ENCODE peak calls at places on chromosome 5, in four cellular contexts. H is Panc1, W is IMR-90, P is thyroid gland. B is an unnamed sample. For H3K36me3, the result is how much of the 10 kb centered on the place peaks cover.

GRCh38 chr5:17443333-17444125 is 54.5 kb upstream of the TAF11L2 start:
- DNase-seq in H (no peak), W (no peak), P (no peak), B (no peak)

GRCh38 chr5:60207031-60207430 is 313.5 kb upstream of the PDE4D start:
- DNase-seq in H (no peak), W (no peak), P (peak), B (no peak)

GRCh38 chr5:61603211-61603908 is 271.3 kb downstream of the ZSWIM6 start:
- DNase-seq in H (no peak), W (no peak), P (peak), B (peak)

GRCh38 chr5:97046270-97046982 is 96.0 kb downstream of the LIX1 start:
- DNase-seq in H (no peak), W (peak), P (no peak), B (no peak)

GRCh38 chr5:87268126-87268969 is 665 bp downstream of the RASA1 start:
- DNase-seq in H (no peak), W (peak), P (peak), B (peak)

GRCh38 chr5:80103375-80103774 is 68.2 kb downstream of the THBS4 start:
- DNase-seq in H (no peak), W (no peak), P (no peak), B (no peak)

GRCh38 chr5:65482280-65482726 is 583 bp upstream of the ADAMTS6 start:
- DNase-seq in H (no peak), W (peak), P (no peak), B (no peak)

GRCh38 chr5:167623354-167623753 is 668.1 kb upstream of the WWC1 start:
- DNase-seq in H (no peak), W (no peak), P (no peak), B (no peak)

GRCh38 chr5:15021286-15022046 is 149.9 kb upstream of the ANKH start:
- DNase-seq in H (no peak), W (peak), P (no peak), B (no peak)

GRCh38 chr5:74251106-74252032 is 389.2 kb downstream of the ENC1 start:
- DNase-seq in H (no peak), W (peak), P (no peak), B (no peak)

GRCh38 chr5:24816206-24816605 is 171.4 kb upstream of the CDH10 start:
- DNase-seq in H (no peak), W (no peak), P (no peak), B (no peak)

GRCh38 chr5:142618125-142618524 is 67.8 kb downstream of the FGF1 start:
- DNase-seq in H (no peak), W (peak), P (no peak), B (no peak)

GRCh38 chr5:128534729-128535128 is 3.3 kb downstream of the FBN2 start:
- DNase-seq in H (no peak), W (peak), P (no peak), B (no peak)
- H3K4me3 ChIP-seq in H (no peak), W (peak), P (no peak), B (no peak)

GRCh38 chr5:140801494-140801841 is 611 bp downstream of the PCDHA3 start:
- DNase-seq in H (no peak), W (no peak), P (no peak), B (peak)
- TF ChIP-seq CTCF in H (no peak), W (peak), P (no peak), B (peak)

GRCh38 chr5:31408814-31409213 is 123.1 kb downstream of the DROSHA start:
- DNase-seq in H (no peak), W (peak), P (no peak), B (no peak)

GRCh38 chr5:31410089-31410488 is 121.8 kb downstream of the DROSHA start:
- DNase-seq in H (no peak), W (no peak), P (no peak), B (no peak)

GRCh38 chr5:31415009-31415923 is 116.6 kb downstream of the DROSHA start:
- DNase-seq in H (no peak), W (no peak), P (no peak), B (no peak)

GRCh38 chr5:31413030-31413812 is 118.7 kb downstream of the DROSHA start:
- DNase-seq in H (no peak), W (no peak), P (no peak), B (no peak)

GRCh38 chr5:31412324-31412723 is 119.6 kb downstream of the DROSHA start:
- DNase-seq in H (no peak), W (no peak), P (no peak), B (no peak)
- H3K36me3 ChIP-seq in H (under half), W (under half), P (under half), B (under half)

GRCh38 chr5:124628251-124628650 is 118.2 kb downstream of the ZNF608 start:
- DNase-seq in H (no peak), W (peak), P (no peak), B (no peak)
- H3K4me3 ChIP-seq in H (no peak), W (no peak), P (no peak), B (no peak)

GRCh38 chr5:177455661-177456590 is 9.3 kb downstream of the PRR7 start:
- DNase-seq in H (peak), W (peak), P (peak), B (peak)

GRCh38 chr5:177458912-177459350 is 12.3 kb downstream of the PRR7 start:
- DNase-seq in H (no peak), W (peak), P (no peak), B (no peak)

GRCh38 chr5:177456591-177456964 is 10.0 kb downstream of the PRR7 start:
- DNase-seq in H (no peak), W (no peak), P (no peak), B (no peak)

GRCh38 chr5:177458122-177458681 is 11.6 kb downstream of the PRR7 start:
- DNase-seq in H (no peak), W (no peak), P (no peak), B (no peak)

GRCh38 chr5:177457239-177458121 is 10.9 kb downstream of the PRR7 start:
- DNase-seq in H (peak), W (peak), P (peak), B (peak)
- TF ChIP-seq CTCF in H (no peak), W (peak), P (peak), B (peak)

DNA sequence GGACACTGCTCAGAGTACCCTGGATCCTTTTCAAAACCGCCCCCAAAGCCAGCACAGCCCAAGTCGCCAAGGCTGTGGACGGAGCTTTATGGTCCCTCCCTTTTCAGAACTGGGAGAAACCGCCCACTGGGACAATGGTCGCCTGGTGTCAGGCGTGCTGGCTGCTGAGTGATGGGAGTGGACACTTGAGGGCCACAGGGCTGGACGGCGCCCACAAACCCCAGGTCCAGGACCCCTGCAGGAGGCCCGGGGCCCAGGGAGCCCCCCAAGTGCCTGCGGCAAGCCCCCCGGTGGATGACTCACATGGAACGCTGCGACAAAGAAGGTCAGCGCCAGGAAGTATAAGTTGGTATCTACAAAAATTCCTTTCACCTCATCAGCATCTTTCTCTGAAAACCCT is 10.9 kb downstream of the CLPTM1L start:
- DNase-seq in H (no peak), W (no peak), P (no peak), B (no peak)
- H3K36me3 ChIP-seq in H (under half), W (half or more), P (half or more), B (under half)

DNA sequence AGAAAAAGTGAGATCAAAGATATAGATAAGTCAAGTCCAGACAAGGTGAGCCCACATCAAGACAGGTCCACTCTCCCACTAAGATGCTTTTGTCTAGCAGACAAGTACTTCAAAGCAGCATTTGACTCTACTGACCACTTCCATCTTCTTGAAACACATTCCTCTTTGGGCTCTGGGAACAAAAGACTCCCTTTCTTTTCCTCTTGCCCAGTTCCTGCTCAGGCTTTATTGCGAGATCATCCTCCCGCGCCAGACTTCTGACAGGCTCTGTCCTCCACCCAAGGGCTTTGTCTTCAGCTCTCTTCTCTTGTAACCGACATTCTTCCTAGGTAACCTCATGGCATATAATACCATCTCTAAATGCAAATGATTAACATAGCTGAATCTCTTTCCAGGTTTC is 85.8 kb downstream of the NUDT12 start:
- DNase-seq in H (no peak), W (no peak), P (no peak), B (no peak)
- H3K4me3 ChIP-seq in H (no peak), W (no peak), P (no peak), B (no peak)

GRCh38 chr5:75584641-75585040 is 26.6 kb upstream of the ANKDD1B start:
- DNase-seq in H (no peak), W (no peak), P (no peak), B (no peak)
- TF ChIP-seq CTCF in H (peak), W (peak), P (no peak), B (no peak)

DNA sequence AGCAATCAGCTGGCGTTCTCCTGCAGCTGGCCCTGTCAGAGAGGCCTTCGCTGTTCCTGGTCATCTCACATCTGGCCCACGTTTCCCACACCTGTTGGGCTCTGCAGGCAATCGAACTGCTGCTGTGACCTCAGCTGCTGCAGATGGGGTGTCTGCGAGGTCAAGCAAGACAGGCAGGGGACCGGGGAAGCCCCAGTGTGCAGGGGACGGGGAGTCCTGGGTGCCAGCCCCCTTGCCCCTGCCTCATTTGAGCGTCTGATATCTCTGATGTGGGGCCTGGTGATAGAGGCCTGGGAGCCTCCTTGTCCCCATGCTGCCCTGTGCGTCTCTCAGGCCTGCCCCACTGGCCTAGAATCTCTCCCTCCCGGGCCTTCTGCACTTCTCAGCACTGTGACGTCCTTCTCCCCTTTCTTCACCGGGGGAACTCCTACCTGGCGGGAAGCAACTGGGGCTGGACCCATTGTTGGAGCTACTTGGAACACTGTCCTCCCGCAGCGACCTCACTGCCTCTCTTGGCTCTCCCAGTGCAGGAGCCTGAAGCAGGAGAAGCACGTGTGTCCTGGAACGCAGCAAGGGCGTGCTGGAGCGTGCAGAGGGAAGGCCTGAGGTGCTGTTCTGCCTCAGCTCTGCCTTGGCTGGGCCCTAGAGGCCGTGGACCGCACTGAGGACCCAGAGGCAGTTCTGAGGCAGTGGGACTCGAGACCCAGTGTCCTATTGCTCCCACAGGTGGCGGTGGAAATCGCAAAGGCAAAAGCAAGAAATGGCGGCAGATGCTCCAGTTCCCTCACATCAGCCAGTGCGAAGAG is 3.9 kb downstream of the GRK6 start:
- DNase-seq in H (no peak), W (no peak), P (no peak), B (no peak)
- H3K36me3 ChIP-seq in H (under half), W (under half), P (under half), B (under half)